ENCODE peak calls at places on chromosome 14, in nine cellular contexts. B is cardiac muscle cell; E is aorta; Z is left ventricle myocardium inferior; Q is Panc1; N is CD4-positive, CD25-positive, alpha-beta regulatory T cell; I is sigmoid colon; W is psoas muscle; K is gastrocnemius medialis. O is an unnamed sample. For H3K4me1, the result is how much of the 10 kb centered on the place peaks cover.

GRCh38 chr14:89673499-89674225 is 256.6 kb upstream of the FOXN3 start:
- DNase-seq in N (no peak), Q (no peak), Z (no peak), W (no peak), K (no peak), I (no peak), E (no peak), B (peak), O (peak)

GRCh38 chr14:53367631-53368030 is 214.5 kb upstream of the DDHD1 start:
- DNase-seq in Z (no peak), E (no peak), B (no peak), N (no peak), W (no peak), I (no peak), Q (no peak), K (no peak), O (peak)

GRCh38 chr14:21476526-21476924 is 234 bp downstream of the RAB2B start:
- DNase-seq in Z (peak), K (no peak), B (no peak), W (peak), Q (peak), N (peak), E (peak), I (peak), O (peak)

GRCh38 chr14:94180655-94181271 is 6.6 kb downstream of the PPP4R4 start:
- DNase-seq in E (no peak), Z (no peak), N (no peak), K (no peak), W (no peak), B (peak), I (no peak), Q (no peak), O (peak)

GRCh38 chr14:31994391-31995033 is 82.6 kb upstream of the ARHGAP5 start:
- DNase-seq in E (no peak), Z (no peak), N (no peak), Q (no peak), W (no peak), B (no peak), I (no peak), K (no peak), O (peak)

GRCh38 chr14:62162998-62163589 is 400.9 kb downstream of the SNAPC1 start:
- DNase-seq in Q (peak), Z (no peak), N (no peak), W (no peak), B (peak), I (no peak), K (no peak), E (no peak), O (peak)

GRCh38 chr14:56805201-56805991 is 4.9 kb downstream of the OTX2 start:
- DNase-seq in I (no peak), K (no peak), B (no peak), N (no peak), E (no peak), W (no peak), Q (no peak), Z (no peak), O (no peak)

GRCh38 chr14:91261115-91261514 is 16.6 kb upstream of the GPR68 start:
- DNase-seq in Z (no peak), B (no peak), K (no peak), E (no peak), Q (no peak), N (no peak), I (no peak), W (no peak), O (no peak)

GRCh38 chr14:60175255-60175902 is 10.2 kb upstream of the DHRS7 start:
- DNase-seq in K (peak), Q (no peak), N (no peak), I (no peak), E (no peak), W (peak), Z (no peak), B (no peak), O (no peak)

GRCh38 chr14:30211326-30211725 is 283.7 kb upstream of the PRKD1 start:
- DNase-seq in E (no peak), Z (no peak), I (no peak), K (no peak), B (no peak), N (no peak), Q (no peak), W (no peak), O (peak)

GRCh38 chr14:92105845-92106094 is 612 bp downstream of the ATXN3 start:
- DNase-seq in Q (no peak), K (peak), I (peak), B (peak), N (no peak), E (peak), W (peak), Z (peak), O (peak)

GRCh38 chr14:64605926-64606685 is 56.3 kb downstream of the PPP1R36 start:
- DNase-seq in E (no peak), I (no peak), W (no peak), Q (no peak), N (no peak), Z (no peak), K (no peak), B (no peak), O (no peak)

GRCh38 chr14:104227806-104228205 is 89.4 kb downstream of the KIF26A start:
- DNase-seq in N (no peak), E (no peak), Q (no peak), Z (no peak), W (no peak), I (no peak), K (no peak), B (no peak), O (no peak)

GRCh38 chr14:80037349-80037748 is 174.0 kb downstream of the DIO2 start:
- DNase-seq in E (no peak), K (no peak), I (no peak), B (no peak), Q (no peak), N (no peak), Z (no peak), W (no peak), O (no peak)

GRCh38 chr14:37143500-37143874 is 28.9 kb downstream of the SLC25A21 start:
- DNase-seq in K (no peak), W (no peak), N (no peak), B (no peak), Z (no peak), Q (no peak), I (no peak), E (no peak), O (no peak)
- H3K4me1 ChIP-seq in K (under half), W (under half), N (under half), B (under half), Z (under half), Q (under half), I (under half), E (under half), O (under half)

GRCh38 chr14:68522510-68523325 is 270.1 kb downstream of the ZFP36L1 start:
- DNase-seq in E (no peak), Z (no peak), N (no peak), I (no peak), Q (no peak), B (peak), K (no peak), W (no peak), O (no peak)

GRCh38 chr14:68521557-68521901 is 271.3 kb downstream of the ZFP36L1 start:
- DNase-seq in I (no peak), K (no peak), W (no peak), Q (no peak), N (no peak), E (no peak), Z (no peak), B (no peak), O (no peak)

GRCh38 chr14:68520637-68521556 is 272.0 kb downstream of the ZFP36L1 start:
- DNase-seq in B (no peak), Q (no peak), W (no peak), Z (no peak), N (no peak), K (no peak), E (no peak), I (no peak), O (no peak)

GRCh38 chr14:68523326-68523610 is 269.6 kb downstream of the ZFP36L1 start:
- DNase-seq in Q (no peak), I (no peak), B (no peak), Z (no peak), K (no peak), N (no peak), E (no peak), W (no peak), O (no peak)

DNA sequence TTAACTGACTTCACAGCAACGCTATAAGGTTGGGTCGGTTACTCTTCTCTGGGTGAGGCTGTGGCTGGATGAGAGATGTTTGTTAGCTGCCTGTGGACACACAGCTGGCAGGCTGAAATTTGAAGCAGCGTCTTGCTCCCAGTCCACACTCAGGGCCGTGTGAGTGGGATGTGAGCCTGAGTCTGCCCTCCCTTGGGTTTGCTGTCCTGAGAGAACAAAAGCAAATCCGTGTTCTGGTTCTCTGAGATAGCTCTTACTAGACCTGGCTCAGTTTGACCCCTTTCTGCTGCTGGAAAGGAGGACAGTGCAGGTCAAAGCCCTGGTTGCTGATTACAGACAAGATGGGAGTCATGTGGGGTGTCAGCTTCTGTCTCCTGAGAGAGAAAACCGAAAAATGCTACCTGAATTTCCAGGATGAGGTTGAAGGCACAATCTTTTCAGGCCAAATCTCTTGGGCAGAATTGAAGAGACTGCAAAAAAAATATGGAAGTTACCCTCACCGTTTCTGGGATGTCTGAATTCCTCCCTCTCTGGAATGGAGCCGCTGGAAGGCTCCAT is 270.8 kb downstream of the ZFP36L1 start:
- DNase-seq in Q (no peak), K (no peak), B (no peak), I (no peak), Z (no peak), W (no peak), N (no peak), E (no peak), O (no peak)
- H3K4me1 ChIP-seq in Q (under half), K (under half), B (under half), I (half or more), Z (half or more), W (under half), N (under half), E (under half), O (under half)

DNA sequence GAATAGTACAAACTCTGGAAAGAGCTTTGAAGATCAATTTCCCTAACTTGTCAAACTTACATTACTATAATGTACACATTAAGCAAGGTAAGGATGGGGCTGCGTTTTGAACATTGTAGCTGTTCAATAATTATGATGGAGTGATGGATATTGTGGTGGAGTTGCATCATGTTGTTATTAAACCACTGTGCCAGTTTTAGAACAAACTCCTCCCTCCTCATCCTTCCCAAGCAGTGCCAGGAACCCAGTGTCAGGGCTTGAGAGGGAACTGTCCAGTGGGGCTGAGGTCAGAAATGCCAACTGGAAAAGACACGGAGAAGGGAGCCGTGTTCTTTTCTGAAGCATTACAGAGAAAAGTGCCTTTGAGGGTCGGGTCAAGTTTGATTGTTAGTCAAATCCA is 31.9 kb upstream of the PAPOLA start:
- DNase-seq in N (no peak), W (no peak), K (no peak), I (no peak), Z (no peak), B (peak), E (no peak), Q (peak), O (no peak)
- H3K4me1 ChIP-seq in N (under half), W (under half), K (under half), I (under half), Z (under half), B (under half), E (under half), Q (under half), O (under half)

GRCh38 chr14:22530101-22530500 is 58.9 kb downstream of the DAD1 start:
- DNase-seq in Q (no peak), K (no peak), W (no peak), B (no peak), E (no peak), N (no peak), I (no peak), Z (no peak), O (peak)

GRCh38 chr14:22524105-22524783 is 64.8 kb downstream of the DAD1 start:
- DNase-seq in Q (no peak), E (no peak), B (no peak), N (no peak), K (no peak), W (no peak), Z (no peak), I (no peak), O (no peak)

GRCh38 chr14:22526210-22526609 is 62.8 kb downstream of the DAD1 start:
- DNase-seq in K (no peak), E (no peak), Z (no peak), W (no peak), I (no peak), N (no peak), B (no peak), Q (no peak), O (no peak)

GRCh38 chr14:22524784-22525161 is 64.3 kb downstream of the DAD1 start:
- DNase-seq in Z (no peak), I (no peak), W (no peak), Q (no peak), K (no peak), E (no peak), B (no peak), N (no peak), O (peak)

GRCh38 chr14:22526744-22527143 is 62.3 kb downstream of the DAD1 start:
- DNase-seq in W (no peak), N (no peak), Q (no peak), I (no peak), B (no peak), E (no peak), Z (no peak), K (no peak), O (no peak)
- H3K4me1 ChIP-seq in W (under half), N (half or more), Q (under half), I (under half), B (under half), E (under half), Z (under half), K (under half), O (under half)